ENCODE peak calls at places on chromosomes 3 and 15, in nine cellular contexts. S is amniotic stem cell; U is CD8-positive, alpha-beta T cell; P is NCI-H146; T is NCI-H1436 treated with DMSO at 0.1 percent for 48 hours; I is T-helper 2 cell; K is astrocyte of the hippocampus; H is HT1080; B is osteoblast. C is an unnamed sample.
A peak's percentile ranks its signal among the peaks of the same experiment; 100 is the strongest.

GRCh38 chr3:137866933-137867332 is 102.8 kb downstream of the SOX14 start:
- DNase-seq in S (no peak), U (no peak), P (no peak), T (no peak), I (no peak), K (no peak), H (no peak), B (no peak), C (no peak)

GRCh38 chr3:52090131-52090548 is 33.8 kb upstream of the DUSP7 start:
- DNase-seq in S (peak; percentile 35), U (no peak), P (no peak), T (no peak), I (no peak), K (peak; percentile 96), H (peak; percentile 94), B (peak; percentile 94), C (no peak)

GRCh38 chr3:64094713-64095079 is 71.4 kb upstream of the PSMD6 start:
- DNase-seq in S (no peak), U (no peak), P (no peak), T (no peak), I (no peak), K (no peak), H (no peak), B (no peak), C (no peak)

GRCh38 chr3:141203866-141204265 is 27.8 kb upstream of the PXYLP1 start:
- DNase-seq in S (no peak), U (no peak), P (no peak), T (no peak), I (no peak), K (no peak), H (no peak), B (no peak), C (no peak)

GRCh38 chr3:157369712-157370447 is 66.8 kb upstream of the PTX3 start:
- DNase-seq in S (no peak), U (no peak), P (no peak), T (no peak), I (no peak), K (no peak), H (no peak), B (no peak), C (no peak)

GRCh38 chr15:90191344-90191687 is 9.8 kb upstream of the SEMA4B start:
- DNase-seq in S (no peak), U (no peak), P (no peak), T (no peak), I (no peak), K (no peak), H (no peak), B (peak; percentile 38), C (no peak)

GRCh38 chr3:57127849-57128566 is 37.1 kb downstream of the IL17RD start:
- DNase-seq in S (peak; percentile 49), U (no peak), P (no peak), T (no peak), I (no peak), K (peak; percentile 69), H (no peak), B (no peak), C (no peak)

GRCh38 chr15:29103825-29104565 is 165.6 kb downstream of the NSMCE3 start:
- DNase-seq in S (peak; percentile 47), U (peak; percentile 67), P (no peak), T (no peak), I (peak; percentile 29), K (peak; percentile 95), H (no peak), B (peak; percentile 99), C (no peak)

GRCh38 chr15:92869263-92869940 is 30.7 kb upstream of the CHD2 start:
- DNase-seq in S (no peak), U (no peak), P (no peak), T (no peak), I (no peak), K (peak; percentile 73), H (peak; percentile 63), B (peak; percentile 90), C (no peak)

GRCh38 chr3:126517291-126517951 is at the start of gene UROC1:
- DNase-seq in S (no peak), U (no peak), P (peak; percentile 62), T (no peak), I (no peak), K (no peak), H (no peak), B (peak; percentile 66), C (no peak)

GRCh38 chr3:67640023-67640660 is 14.3 kb downstream of the SUCLG2 start:
- DNase-seq in S (no peak), U (no peak), P (no peak), T (no peak), I (no peak), K (peak; percentile 10), H (no peak), B (no peak), C (no peak)

GRCh38 chr15:66797921-66798320 is 95.9 kb downstream of the SMAD6 start:
- DNase-seq in S (no peak), U (no peak), P (no peak), T (no peak), I (no peak), K (no peak), H (no peak), B (no peak), C (no peak)

GRCh38 chr3:2354702-2355101 is 256.0 kb downstream of the CNTN4 start:
- DNase-seq in S (no peak), U (no peak), P (peak; percentile 11), T (no peak), I (no peak), K (peak; percentile 38), H (peak; percentile 86), B (no peak), C (no peak)

GRCh38 chr3:187662848-187663407 is 7.3 kb downstream of the SST start:
- DNase-seq in S (no peak), U (no peak), P (no peak), T (no peak), I (no peak), K (no peak), H (no peak), B (no peak), C (no peak)

GRCh38 chr3:8864570-8865350 is 95.3 kb upstream of the OXTR start:
- DNase-seq in S (no peak), U (no peak), P (no peak), T (no peak), I (no peak), K (no peak), H (no peak), B (no peak), C (no peak)

GRCh38 chr3:115710799-115711198 is 87.5 kb downstream of the GAP43 start:
- DNase-seq in S (no peak), U (no peak), P (no peak), T (no peak), I (no peak), K (no peak), H (no peak), B (peak; percentile 36), C (no peak)

GRCh38 chr15:57676578-57676977 is 29.9 kb upstream of the POLR2M start:
- DNase-seq in S (no peak), U (no peak), P (no peak), T (no peak), I (no peak), K (no peak), H (no peak), B (no peak), C (no peak)

GRCh38 chr15:85120351-85121113 is 138.9 kb downstream of the PDE8A start:
- DNase-seq in S (no peak), U (no peak), P (no peak), T (no peak), I (no peak), K (no peak), H (no peak), B (no peak), C (no peak)

GRCh38 chr3:146035366-146035765 is 125.6 kb downstream of the PLOD2 start:
- DNase-seq in S (no peak), U (no peak), P (no peak), T (no peak), I (no peak), K (no peak), H (no peak), B (no peak), C (no peak)

GRCh38 chr3:30752961-30753360 is 141.5 kb downstream of the GADL1 start:
- DNase-seq in S (no peak), U (no peak), P (no peak), T (no peak), I (no peak), K (no peak), H (peak; percentile 61), B (no peak), C (peak; percentile 38)

GRCh38 chr15:78000089-78000926 is 77.2 kb downstream of the TBC1D2B start:
- DNase-seq in S (no peak), U (peak; percentile 82), P (peak; percentile 36), T (no peak), I (peak; percentile 59), K (peak; percentile 87), H (peak; percentile 40), B (no peak), C (peak; percentile 86)

GRCh38 chr3:12076666-12077065 is 72.5 kb downstream of the SYN2 start:
- DNase-seq in S (no peak), U (no peak), P (no peak), T (no peak), I (no peak), K (no peak), H (no peak), B (peak; percentile 22), C (no peak)

GRCh38 chr3:130760922-130761321 is 14.3 kb upstream of the PIK3R4 start:
- DNase-seq in S (no peak), U (no peak), P (peak; percentile 22), T (no peak), I (no peak), K (no peak), H (peak; percentile 56), B (no peak), C (no peak)

GRCh38 chr15:32844118-32844711 is 126.4 kb downstream of the GREM1 start:
- DNase-seq in S (no peak), U (no peak), P (no peak), T (no peak), I (no peak), K (peak; percentile 60), H (peak; percentile 35), B (no peak), C (no peak)

GRCh38 chr3:106678657-106679390 is 698.4 kb upstream of the CCDC54 start:
- DNase-seq in S (no peak), U (no peak), P (no peak), T (no peak), I (no peak), K (no peak), H (no peak), B (no peak), C (no peak)

GRCh38 chr3:119318871-119319270 is 24.7 kb downstream of the ARHGAP31 start:
- DNase-seq in S (no peak), U (no peak), P (no peak), T (no peak), I (no peak), K (no peak), H (no peak), B (no peak), C (no peak)

GRCh38 chr3:45981321-45982038 is 14.1 kb downstream of the FYCO1 start:
- DNase-seq in S (peak; percentile 36), U (no peak), P (no peak), T (no peak), I (no peak), K (peak; percentile 42), H (peak; percentile 62), B (peak; percentile 80), C (no peak)

C was measured in lung.